ENCODE peak calls at places on chromosomes 5 and 9, in four cellular contexts. H, G, R and B are unnamed samples.

GRCh38 chr5:146440870-146441495 is 6.2 kb upstream of the TCERG1 start:
- DNase-seq in H (no peak), G (no peak), R (no peak), B (no peak)

GRCh38 chr9:5908918-5909317 is 18.2 kb downstream of the MLANA start:
- DNase-seq in H (no peak), G (no peak), R (no peak), B (no peak)

GRCh38 chr5:168755548-168756093 is 176.5 kb upstream of the PANK3 start:
- DNase-seq in H (no peak), G (no peak), R (no peak), B (no peak)

GRCh38 chr9:90025816-90026215 is 421.0 kb downstream of the GADD45G start:
- DNase-seq in H (no peak), G (no peak), R (no peak), B (no peak)

GRCh38 chr9:98707158-98708102 is 1.3 kb downstream of the GABBR2 start:
- DNase-seq in H (peak; percentile 89), G (no peak), R (peak; percentile 74), B (peak; percentile 50)

GRCh38 chr5:94159144-94159543 is 417.7 kb upstream of the POU5F2 start:
- DNase-seq in H (no peak), G (no peak), R (no peak), B (no peak)

GRCh38 chr5:167759411-167759821 is 532.0 kb upstream of the WWC1 start:
- DNase-seq in H (peak; percentile 60), G (no peak), R (no peak), B (no peak)

GRCh38 chr9:123569343-123569694 is 213.3 kb downstream of the CRB2 start:
- DNase-seq in H (no peak), G (no peak), R (no peak), B (no peak)

GRCh38 chr5:93395010-93395409 is 186.0 kb downstream of the NR2F1-AS1 start:
- DNase-seq in H (no peak), G (no peak), R (no peak), B (no peak)

GRCh38 chr5:61198606-61199005 is 36.3 kb upstream of the SMIM15 start:
- DNase-seq in H (no peak), G (no peak), R (no peak), B (no peak)

GRCh38 chr9:96015876-96016686 is 140.6 kb downstream of the ERCC6L2 start:
- DNase-seq in H (no peak), G (no peak), R (no peak), B (no peak)

GRCh38 chr9:81833563-81834345 is 94.5 kb upstream of the SPATA31D4 start:
- DNase-seq in H (peak; percentile 39), G (no peak), R (no peak), B (no peak)

GRCh38 chr5:148455055-148455675 is 71.4 kb downstream of the FBXO38 start:
- DNase-seq in H (no peak), G (no peak), R (no peak), B (no peak)

GRCh38 chr9:33136721-33137120 is 30.4 kb downstream of the B4GALT1 start:
- DNase-seq in H (no peak), G (no peak), R (no peak), B (no peak)

GRCh38 chr5:78809444-78809843 is 160.9 kb upstream of the LHFPL2 start:
- DNase-seq in H (no peak), G (no peak), R (no peak), B (no peak)

GRCh38 chr9:100457517-100457916 is 15.4 kb upstream of the TMEFF1 start:
- DNase-seq in H (no peak), G (no peak), R (no peak), B (no peak)

GRCh38 chr9:3296536-3296935 is 229.3 kb downstream of the RFX3 start:
- DNase-seq in H (no peak), G (no peak), R (no peak), B (no peak)

GRCh38 chr5:139422307-139422893 is 16.9 kb downstream of the DNAJC18 start:
- DNase-seq in H (peak; percentile 86), G (no peak), R (peak; percentile 48), B (peak; percentile 76)

GRCh38 chr9:104906441-104907277 is 21.3 kb downstream of the ABCA1 start:
- DNase-seq in H (peak; percentile 74), G (no peak), R (no peak), B (no peak)

GRCh38 chr9:87535817-87536539 is 38.3 kb downstream of the DAPK1 start:
- DNase-seq in H (no peak), G (no peak), R (no peak), B (no peak)

GRCh38 chr5:111863801-111864200 is 106.8 kb upstream of the NREP start:
- DNase-seq in H (no peak), G (no peak), R (no peak), B (no peak)

GRCh38 chr9:130845901-130846381 is 10.9 kb downstream of the ABL1 start:
- DNase-seq in H (peak; percentile 89), G (no peak), R (no peak), B (no peak)

GRCh38 chr5:90909945-90910344 is 351.3 kb downstream of the ADGRV1 start:
- DNase-seq in H (no peak), G (no peak), R (no peak), B (no peak)

GRCh38 chr9:14752871-14753270 is 30.3 kb upstream of the CER1 start:
- DNase-seq in H (no peak), G (no peak), R (no peak), B (no peak)

GRCh38 chr9:31210982-31211570 is 1173.4 kb upstream of the ACO1 start:
- DNase-seq in H (peak; percentile 33), G (no peak), R (no peak), B (no peak)

GRCh38 chr5:61329729-61330128 is 2.3 kb upstream of the ZSWIM6 start:
- DNase-seq in H (peak; percentile 14), G (no peak), R (no peak), B (no peak)

GRCh38 chr5:67021522-67022316 is 174.9 kb downstream of the CD180 start:
- DNase-seq in H (peak; percentile 59), G (no peak), R (no peak), B (no peak)

GRCh38 chr9:116395409-116396037 is 241.9 kb downstream of the PAPPA start:
- DNase-seq in H (no peak), G (no peak), R (no peak), B (no peak)

GRCh38 chr5:168227001-168227400 is 64.4 kb upstream of the WWC1 start:
- DNase-seq in H (peak; percentile 54), G (no peak), R (no peak), B (no peak)

GRCh38 chr9:124675261-124676158 is 95.6 kb downstream of the NR6A1 start:
- DNase-seq in H (no peak), G (no peak), R (no peak), B (no peak)
- TF ChIP-seq CTCF in H (no peak), G (no peak), R (peak; percentile 13), B (no peak)

DNA sequence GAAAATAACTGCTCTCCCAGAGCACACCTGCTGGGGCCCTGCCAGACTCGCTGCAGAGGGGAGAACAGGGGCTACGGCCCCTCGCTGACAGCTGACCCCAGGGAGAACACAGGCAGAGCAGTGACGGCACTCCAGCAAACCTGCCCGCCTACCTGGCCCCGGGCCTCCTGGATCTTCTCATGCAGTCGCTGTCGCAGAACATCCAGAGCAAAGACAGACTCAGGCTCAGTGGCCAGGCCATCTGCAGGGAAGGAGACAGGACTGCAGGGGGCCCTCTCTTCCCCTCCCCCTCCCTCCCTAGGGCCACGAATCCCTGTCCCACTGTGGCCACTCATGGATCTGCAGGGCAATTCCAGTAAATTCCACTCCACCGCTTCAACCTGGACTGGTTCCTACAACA is 2.4 kb downstream of the SURF6 start:
- DNase-seq in H (no peak), G (no peak), R (no peak), B (no peak)
- TF ChIP-seq CTCF in H (no peak), G (no peak), R (peak; percentile 18), B (no peak)

GRCh38 chr5:114310666-114311065 is 51.2 kb upstream of the KCNN2 start:
- DNase-seq in H (no peak), G (no peak), R (no peak), B (no peak)

GRCh38 chr5:114308508-114308907 is 53.4 kb upstream of the KCNN2 start:
- DNase-seq in H (no peak), G (no peak), R (no peak), B (no peak)

GRCh38 chr5:114308017-114308416 is 53.9 kb upstream of the KCNN2 start:
- DNase-seq in H (no peak), G (no peak), R (no peak), B (no peak)

DNA sequence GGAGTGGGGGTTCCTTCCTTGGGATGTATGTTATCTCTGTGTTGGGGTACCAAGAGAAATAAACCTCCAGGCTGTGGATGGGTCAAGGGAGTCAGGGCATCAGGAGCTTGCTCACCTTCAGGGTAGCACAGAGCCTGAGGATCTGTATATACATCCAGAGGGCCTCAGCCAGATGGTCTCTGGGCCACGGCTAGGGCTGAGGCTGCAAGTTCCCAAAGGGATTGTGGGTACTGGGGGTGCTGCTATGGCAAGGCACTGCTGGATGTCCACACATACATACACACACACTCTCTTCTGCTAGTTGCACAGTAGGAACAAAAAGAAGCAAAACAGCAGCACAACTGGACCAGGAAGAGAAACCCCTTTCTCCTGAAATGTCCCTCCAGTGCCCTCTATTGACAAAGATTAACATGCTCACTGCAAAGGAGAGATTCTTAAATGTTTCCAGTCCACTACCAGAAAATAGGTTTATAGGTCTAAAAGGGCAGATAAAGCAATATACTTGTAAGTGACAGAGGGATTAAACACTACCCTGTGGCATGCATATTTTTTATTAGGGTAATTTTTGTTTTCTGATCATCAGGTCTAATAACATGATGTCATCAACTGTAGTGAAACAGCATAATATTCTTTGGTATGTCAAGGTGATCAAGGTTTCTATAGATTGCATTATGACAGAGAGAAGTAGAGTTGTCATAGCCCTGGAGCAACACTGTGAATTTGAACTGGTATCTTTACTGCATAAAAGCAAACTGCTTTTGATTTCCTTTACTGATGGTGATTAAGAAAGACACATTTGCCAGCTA is 56.3 kb upstream of the KCNN2 start:
- DNase-seq in H (peak; percentile 42), G (no peak), R (no peak), B (no peak)
- TF ChIP-seq CTCF in H (peak; percentile 46), G (no peak), R (peak; percentile 65), B (peak; percentile 54)

GRCh38 chr5:181191526-181192336 is 13.3 kb downstream of the TRIM7 start:
- DNase-seq in H (peak; percentile 96), G (peak; percentile 96), R (peak; percentile 97), B (peak; percentile 72)
- TF ChIP-seq CTCF in H (no peak), G (no peak), R (no peak), B (no peak)

GRCh38 chr9:138100711-138101349 is 223.2 kb downstream of the CACNA1B start:
- DNase-seq in H (no peak), G (no peak), R (no peak), B (peak; percentile 31)
- TF ChIP-seq CTCF in H (no peak), G (no peak), R (no peak), B (peak; percentile 5)

GRCh38 chr5:123094919-123095693 is 6.1 kb downstream of the PRDM6 start:
- DNase-seq in H (no peak), G (no peak), R (peak; percentile 29), B (no peak)
- TF ChIP-seq CTCF in H (no peak), G (no peak), R (peak; percentile 42), B (no peak)

DNA sequence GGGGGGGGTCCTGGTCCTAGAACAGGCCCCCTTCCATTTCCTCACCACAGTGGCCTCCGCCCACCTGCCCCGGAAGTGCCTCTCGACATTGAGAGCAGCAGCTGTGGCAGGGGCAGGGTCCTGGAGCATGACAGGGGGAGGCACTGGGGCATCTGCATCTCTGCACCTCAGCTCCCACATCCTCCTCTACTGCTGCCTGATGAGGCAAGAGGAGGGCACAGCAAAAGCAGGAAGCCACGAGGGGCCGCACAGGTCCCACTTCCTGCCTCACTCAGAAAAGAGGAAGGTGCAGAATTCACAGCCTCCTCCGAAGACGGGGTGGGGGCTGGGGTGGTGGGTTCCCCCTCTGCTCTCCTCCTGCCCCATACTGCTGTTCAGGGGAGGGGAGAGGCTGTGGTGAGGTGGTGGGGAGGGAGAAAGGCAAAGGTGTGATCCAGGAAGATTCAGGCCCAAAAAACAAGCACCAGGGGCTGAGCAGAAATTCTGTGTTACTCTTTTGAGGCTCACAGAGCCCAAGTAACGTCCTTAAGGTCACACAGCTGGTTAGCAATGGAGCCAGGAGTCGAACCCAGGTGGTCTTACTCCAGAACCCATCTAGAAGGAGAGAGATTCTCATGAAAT is 14.7 kb downstream of the AKNA start:
- DNase-seq in H (no peak), G (no peak), R (no peak), B (no peak)
- TF ChIP-seq CTCF in H (no peak), G (no peak), R (no peak), B (no peak)